ENCODE peak calls at places on chromosomes 5 and 9, in four cellular contexts. W is BJ, I is ascending aorta, M is fibroblast of mammary gland. L is an unnamed sample.

GRCh38 chr5:81633471-81633870 is 117.4 kb downstream of the SSBP2 start:
- DNase-seq in I (no peak), W (no peak), M (no peak), L (no peak)

GRCh38 chr5:173984218-173984617 is 4.8 kb upstream of the C5orf47 start:
- DNase-seq in W (no peak), I (no peak), M (peak; percentile 15), L (no peak)

GRCh38 chr5:79130781-79131180 is 19.2 kb downstream of the BHMT start:
- DNase-seq in M (no peak), W (no peak), I (no peak), L (no peak)

GRCh38 chr5:146646441-146646840 is 130.5 kb upstream of the GPR151 start:
- DNase-seq in W (no peak), M (no peak), I (no peak), L (no peak)

GRCh38 chr5:72226950-72227349 is 93.1 kb downstream of the MRPS27 start:
- DNase-seq in W (no peak), I (no peak), M (no peak), L (no peak)

GRCh38 chr9:503881-504852 is 289.5 kb downstream of the DOCK8 start:
- DNase-seq in M (peak; percentile 29), W (no peak), I (no peak), L (no peak)

GRCh38 chr9:4939118-4939561 is 45.9 kb upstream of the JAK2 start:
- DNase-seq in W (no peak), M (no peak), I (no peak), L (no peak)

GRCh38 chr5:115459844-115460243 is 84.7 kb downstream of the FEM1C start:
- DNase-seq in I (no peak), W (peak; percentile 80), M (peak; percentile 89), L (no peak)

GRCh38 chr5:81334304-81335061 is 33.1 kb downstream of the ZCCHC9 start:
- DNase-seq in W (no peak), I (no peak), M (peak; percentile 42), L (no peak)

GRCh38 chr5:151383011-151383410 is 35.7 kb upstream of the SLC36A2 start:
- DNase-seq in W (no peak), I (no peak), M (no peak), L (no peak)

GRCh38 chr5:172437445-172438303 is 16.7 kb downstream of the SH3PXD2B start:
- DNase-seq in M (peak; percentile 96), W (peak; percentile 28), I (no peak), L (no peak)

GRCh38 chr5:11903614-11904269 is 504 bp downstream of the CTNND2 start:
- DNase-seq in W (no peak), M (no peak), I (no peak), L (no peak)

GRCh38 chr9:76452839-76453238 is 6.1 kb upstream of the GCNT1 start:
- DNase-seq in M (peak; percentile 39), W (no peak), I (no peak), L (no peak)

GRCh38 chr9:98549401-98549800 is 159.3 kb downstream of the GABBR2 start:
- DNase-seq in M (no peak), W (no peak), I (no peak), L (no peak)

GRCh38 chr9:27861887-27862286 is 288.6 kb upstream of the C9orf72 start:
- DNase-seq in M (no peak), I (no peak), W (no peak), L (no peak)

GRCh38 chr5:140261403-140262171 is 41.3 kb downstream of the PFDN1 start:
- DNase-seq in I (peak; percentile 57), M (peak; percentile 90), W (peak; percentile 52), L (peak; percentile 64)

GRCh38 chr5:166649656-166650055 is 1641.8 kb upstream of the WWC1 start:
- DNase-seq in M (peak; percentile 8), W (no peak), I (no peak), L (no peak)

GRCh38 chr9:36584626-36585460 is 12.1 kb downstream of the MELK start:
- DNase-seq in M (peak; percentile 79), I (no peak), W (no peak), L (peak; percentile 37)

GRCh38 chr9:83379045-83379444 is 159.2 kb downstream of the FRMD3 start:
- DNase-seq in M (no peak), I (no peak), W (no peak), L (no peak)

GRCh38 chr5:102856374-102856748 is 101.3 kb downstream of the PAM start:
- DNase-seq in M (peak; percentile 83), I (no peak), W (peak; percentile 82), L (peak; percentile 83)

GRCh38 chr5:15774632-15775031 is 274.7 kb downstream of the FBXL7 start:
- DNase-seq in M (no peak), I (no peak), W (no peak), L (no peak)

GRCh38 chr9:136541179-136541578 is 4.7 kb downstream of the NOTCH1 start:
- DNase-seq in M (no peak), W (no peak), I (no peak), L (no peak)

GRCh38 chr5:41903382-41903891 is 707 bp upstream of the RIMOC1 start:
- DNase-seq in I (no peak), W (no peak), M (no peak), L (no peak)

GRCh38 chr5:73596705-73597328 is 29.2 kb upstream of the ARHGEF28 start:
- DNase-seq in M (peak; percentile 56), I (no peak), W (no peak), L (no peak)

GRCh38 chr9:129428890-129429577 is 191.9 kb downstream of the C9orf50 start:
- DNase-seq in I (no peak), W (no peak), M (no peak), L (no peak)

GRCh38 chr5:14171091-14171490 is 27.9 kb downstream of the TRIO start:
- DNase-seq in M (peak; percentile 62), W (no peak), I (no peak), L (peak; percentile 42)

GRCh38 chr5:83802686-83803085 is 82.0 kb upstream of the HAPLN1 start:
- DNase-seq in W (no peak), M (no peak), I (no peak), L (peak; percentile 11)

GRCh38 chr5:102294996-102295395 is 1.1 kb downstream of the SLCO4C1 start:
- DNase-seq in M (no peak), W (no peak), I (no peak), L (no peak)

GRCh38 chr5:94968507-94969095 is 316.3 kb downstream of the MCTP1 start:
- DNase-seq in I (no peak), M (peak; percentile 71), W (peak; percentile 11), L (peak; percentile 42)

GRCh38 chr5:15500326-15500958 is 462 bp downstream of the FBXL7 start:
- DNase-seq in I (peak; percentile 16), M (peak; percentile 63), W (no peak), L (no peak)

GRCh38 chr5:140042551-140043507 is at the start of gene NRG2:
- DNase-seq in I (no peak), M (peak; percentile 42), W (no peak), L (no peak)

GRCh38 chr9:134657666-134658377 is 16.2 kb downstream of the COL5A1 start:
- DNase-seq in I (peak; percentile 1), M (no peak), W (no peak), L (no peak)

GRCh38 chr9:132791699-132792240 is 86.3 kb downstream of the AK8 start:
- DNase-seq in W (no peak), M (no peak), I (no peak), L (no peak)

GRCh38 chr5:40556811-40557210 is 122.9 kb upstream of the PTGER4 start:
- DNase-seq in M (no peak), W (no peak), I (no peak), L (no peak)

GRCh38 chr9:106921989-106922388 is 59.0 kb downstream of the ZNF462 start:
- DNase-seq in I (no peak), W (no peak), M (peak; percentile 68), L (no peak)

GRCh38 chr5:33964132-33964531 is 20.4 kb downstream of the SLC45A2 start:
- DNase-seq in W (no peak), M (peak; percentile 17), I (no peak), L (no peak)

GRCh38 chr9:72726951-72727350 is 205.5 kb downstream of the TMC1 start:
- DNase-seq in M (no peak), I (no peak), W (no peak), L (no peak)

GRCh38 chr9:88726803-88727202 is 191.8 kb downstream of the NXNL2 start:
- DNase-seq in M (no peak), W (no peak), I (no peak), L (no peak)
- TF ChIP-seq CTCF in M (no peak), W (no peak), I (no peak), L (no peak)

GRCh38 chr5:127875235-127876021 is 172.2 kb downstream of the CCDC192 start:
- DNase-seq in M (peak; percentile 68), W (no peak), I (no peak), L (no peak)
- H3K4me3 ChIP-seq in M (no peak overlapping the region), W (no peak overlapping the region), I (no peak overlapping the region), L (no peak overlapping the region)

GRCh38 chr9:130847306-130848217 is 12.5 kb downstream of the ABL1 start:
- DNase-seq in I (peak; percentile 53), M (peak; percentile 100), W (peak; percentile 99), L (peak; percentile 100)
- TF ChIP-seq CTCF in I (peak; percentile 26), M (peak; percentile 27), W (peak; percentile 48), L (peak; percentile 43)

GRCh38 chr9:116152390-116152789 is 1.2 kb upstream of the PAPPA start:
- DNase-seq in W (no peak), M (peak; percentile 68), I (no peak), L (no peak)

GRCh38 chr9:116153765-116154333 is at the start of gene PAPPA:
- DNase-seq in W (no peak), I (no peak), M (no peak), L (no peak)

GRCh38 chr9:116151966-116152381 is 1.6 kb upstream of the PAPPA start:
- DNase-seq in I (no peak), M (peak; percentile 86), W (peak; percentile 95), L (peak; percentile 82)

GRCh38 chr9:116154334-116154975 is 864 bp downstream of the PAPPA start:
- DNase-seq in W (no peak), I (no peak), M (no peak), L (no peak)

DNA sequence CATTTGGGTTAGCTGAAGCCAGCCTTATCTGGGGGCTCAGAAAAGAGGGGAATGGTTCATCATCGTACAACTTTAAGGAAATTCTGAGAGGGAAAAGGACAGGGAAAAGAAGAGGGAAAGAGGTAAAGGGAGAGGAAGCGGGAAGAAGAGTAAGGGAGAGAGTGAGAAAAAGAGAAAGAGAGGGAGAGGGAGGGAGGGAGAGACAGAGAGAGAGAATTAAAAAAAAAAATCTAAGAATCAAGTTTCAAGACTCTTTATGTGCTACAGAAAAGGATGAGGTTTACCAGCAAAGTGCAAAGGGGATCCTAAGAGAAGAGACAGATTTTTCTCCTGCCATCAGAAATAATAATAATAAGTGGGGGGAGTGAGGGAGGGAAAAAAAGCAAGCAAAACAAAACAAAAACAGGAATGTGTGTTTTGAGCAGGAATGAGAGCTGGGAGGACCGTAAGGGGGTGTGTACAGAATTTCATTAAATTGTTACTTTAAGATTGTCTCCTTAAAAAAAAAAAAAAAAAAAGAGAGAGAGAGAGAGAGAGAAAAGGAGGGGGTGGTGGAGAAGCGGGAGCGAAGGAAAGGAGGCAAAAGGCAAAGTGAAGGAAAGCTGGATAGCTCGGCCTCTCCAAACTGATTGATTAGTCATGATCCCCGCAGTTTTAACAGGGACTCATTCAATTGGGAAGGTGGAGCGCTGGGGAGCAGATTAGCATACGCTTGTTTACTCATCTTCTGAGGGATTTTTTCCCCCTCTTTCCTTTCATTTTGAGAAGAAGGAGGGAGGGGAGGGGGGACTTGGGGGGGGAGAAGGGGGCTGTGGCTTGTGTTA is 438 bp upstream of the PAPPA start:
- DNase-seq in W (no peak), I (no peak), M (peak; percentile 94), L (no peak)
- H3K4me3 ChIP-seq in W (peak overlapping the region; percentile 62), I (peak overlapping the region; percentile 69), M (peak overlapping the region; percentile 74), L (peak overlapping the region; percentile 48)